ENCODE peak calls at places on chromosomes 6 and 20, in nine cellular contexts. One of them, this sample, is unnamed. For H3K4me1, the result is how much of the 10 kb centered on the place peaks cover.

GRCh38 chr6:109006818-109007217 is 87.8 kb downstream of the SESN1 start:
- DNase-seq in H9: no peak
- DNase-seq in left lung: no peak
- DNase-seq in heart left ventricle: no peak
- DNase-seq in tibial artery: no peak
- DNase-seq in keratinocyte: no peak
- DNase-seq in Panc1: no peak
- DNase-seq in neural progenitor cell: no peak
- DNase-seq in Peyer's patch: no peak
- DNase-seq in this sample: no peak

GRCh38 chr20:63083831-63084562 is 77.2 kb upstream of the BHLHE23 start:
- DNase-seq in H9: no peak
- DNase-seq in keratinocyte: no peak
- DNase-seq in left lung: peak
- DNase-seq in neural progenitor cell: no peak
- DNase-seq in Peyer's patch: no peak
- DNase-seq in tibial artery: peak
- DNase-seq in Panc1: no peak
- DNase-seq in heart left ventricle: no peak
- DNase-seq in this sample: peak

GRCh38 chr6:131937219-131937618 is 14.0 kb downstream of the CCN2 start:
- DNase-seq in tibial artery: no peak
- DNase-seq in neural progenitor cell: no peak
- DNase-seq in Panc1: no peak
- DNase-seq in Peyer's patch: no peak
- DNase-seq in H9: no peak
- DNase-seq in left lung: no peak
- DNase-seq in keratinocyte: no peak
- DNase-seq in heart left ventricle: peak
- DNase-seq in this sample: no peak

GRCh38 chr20:58598271-58599015 is 52.6 kb upstream of the STX16 start:
- DNase-seq in neural progenitor cell: no peak
- DNase-seq in heart left ventricle: no peak
- DNase-seq in keratinocyte: no peak
- DNase-seq in tibial artery: peak
- DNase-seq in Peyer's patch: no peak
- DNase-seq in Panc1: no peak
- DNase-seq in left lung: no peak
- DNase-seq in H9: no peak
- DNase-seq in this sample: no peak

GRCh38 chr6:149079911-149080501 is 237.5 kb upstream of the TAB2 start:
- DNase-seq in H9: no peak
- DNase-seq in Panc1: no peak
- DNase-seq in Peyer's patch: no peak
- DNase-seq in heart left ventricle: peak
- DNase-seq in left lung: no peak
- DNase-seq in keratinocyte: no peak
- DNase-seq in neural progenitor cell: no peak
- DNase-seq in tibial artery: peak
- DNase-seq in this sample: no peak

GRCh38 chr20:63178889-63179751 is 36.8 kb downstream of the YTHDF1 start:
- DNase-seq in left lung: no peak
- DNase-seq in heart left ventricle: peak
- DNase-seq in H9: peak
- DNase-seq in neural progenitor cell: peak
- DNase-seq in tibial artery: no peak
- DNase-seq in keratinocyte: no peak
- DNase-seq in Peyer's patch: peak
- DNase-seq in Panc1: no peak
- DNase-seq in this sample: no peak

GRCh38 chr6:108896111-108896661 is 48.0 kb downstream of the ARMC2 start:
- DNase-seq in left lung: no peak
- DNase-seq in heart left ventricle: no peak
- DNase-seq in Panc1: no peak
- DNase-seq in neural progenitor cell: no peak
- DNase-seq in tibial artery: no peak
- DNase-seq in H9: no peak
- DNase-seq in Peyer's patch: no peak
- DNase-seq in keratinocyte: no peak
- DNase-seq in this sample: no peak

GRCh38 chr6:106894978-106895702 is 79.4 kb downstream of the CD24 start:
- DNase-seq in H9: no peak
- DNase-seq in tibial artery: no peak
- DNase-seq in Panc1: no peak
- DNase-seq in neural progenitor cell: no peak
- DNase-seq in Peyer's patch: no peak
- DNase-seq in keratinocyte: no peak
- DNase-seq in left lung: no peak
- DNase-seq in heart left ventricle: no peak
- DNase-seq in this sample: no peak

GRCh38 chr6:77181749-77182148 is 281.5 kb downstream of the HTR1B start:
- DNase-seq in tibial artery: no peak
- DNase-seq in neural progenitor cell: no peak
- DNase-seq in keratinocyte: no peak
- DNase-seq in Peyer's patch: no peak
- DNase-seq in heart left ventricle: no peak
- DNase-seq in H9: no peak
- DNase-seq in left lung: no peak
- DNase-seq in Panc1: no peak
- DNase-seq in this sample: no peak

GRCh38 chr20:53873249-53873642 is 197.1 kb downstream of the BCAS1 start:
- DNase-seq in Peyer's patch: no peak
- DNase-seq in keratinocyte: no peak
- DNase-seq in left lung: no peak
- DNase-seq in H9: no peak
- DNase-seq in tibial artery: no peak
- DNase-seq in Panc1: no peak
- DNase-seq in heart left ventricle: no peak
- DNase-seq in neural progenitor cell: no peak
- DNase-seq in this sample: no peak

GRCh38 chr20:8790442-8791074 is 278.3 kb upstream of the PLCB4 start:
- DNase-seq in heart left ventricle: peak
- DNase-seq in left lung: no peak
- DNase-seq in H9: no peak
- DNase-seq in Panc1: peak
- DNase-seq in keratinocyte: no peak
- DNase-seq in tibial artery: no peak
- DNase-seq in neural progenitor cell: peak
- DNase-seq in Peyer's patch: peak
- DNase-seq in this sample: no peak

DNA sequence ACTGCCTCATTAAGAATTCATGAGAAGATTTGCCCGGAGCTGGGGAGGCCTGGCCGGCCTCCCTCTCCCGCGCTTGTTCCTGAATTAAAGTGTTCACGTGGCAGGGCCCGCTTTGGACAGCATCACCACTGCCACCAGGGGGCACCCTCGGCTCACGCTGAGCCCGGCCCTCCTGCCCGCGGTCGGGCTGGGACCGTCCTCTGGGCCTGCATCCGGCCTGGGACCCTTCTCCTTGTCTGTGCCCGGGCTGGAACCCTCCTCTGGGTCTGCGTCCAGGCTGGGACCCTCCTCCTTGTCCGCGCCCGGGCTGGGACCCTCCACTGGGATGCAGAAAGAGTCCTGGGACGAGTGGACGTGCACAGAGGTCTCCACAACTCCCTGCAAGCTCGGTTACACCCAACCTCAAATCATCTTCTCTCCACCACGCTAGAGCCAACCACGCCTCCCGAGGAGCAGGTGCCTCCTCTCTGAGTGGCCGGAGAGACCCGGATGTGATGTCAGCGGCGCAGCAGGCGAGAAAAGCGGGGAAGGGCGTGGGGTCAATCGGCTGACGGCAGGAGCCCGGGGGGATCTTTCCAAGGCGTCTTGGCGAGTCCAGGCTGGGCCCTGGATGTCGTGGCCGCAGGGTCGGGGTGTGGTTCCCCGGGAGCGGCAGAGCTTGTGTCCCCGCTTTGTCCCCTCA is 50.9 kb upstream of the DACT2 start:
- DNase-seq in heart left ventricle: peak
- DNase-seq in Peyer's patch: peak
- DNase-seq in neural progenitor cell: peak
- DNase-seq in keratinocyte: no peak
- DNase-seq in tibial artery: peak
- DNase-seq in left lung: peak
- DNase-seq in H9: peak
- DNase-seq in Panc1: peak
- DNase-seq in this sample: peak
- TF ChIP-seq CTCF in heart left ventricle: peak
- TF ChIP-seq CTCF in Peyer's patch: peak
- TF ChIP-seq CTCF in neural progenitor cell: peak
- TF ChIP-seq CTCF in keratinocyte: peak
- TF ChIP-seq CTCF in tibial artery: peak
- TF ChIP-seq CTCF in left lung: peak
- TF ChIP-seq CTCF in H9: peak
- TF ChIP-seq CTCF in Panc1: peak
- TF ChIP-seq CTCF in this sample: peak

GRCh38 chr6:25220853-25221252 is 58.3 kb upstream of the CARMIL1 start:
- DNase-seq in tibial artery: no peak
- DNase-seq in Panc1: no peak
- DNase-seq in left lung: no peak
- DNase-seq in H9: no peak
- DNase-seq in heart left ventricle: no peak
- DNase-seq in neural progenitor cell: no peak
- DNase-seq in Peyer's patch: no peak
- DNase-seq in keratinocyte: no peak
- DNase-seq in this sample: no peak

GRCh38 chr6:25217275-25217674 is 61.9 kb upstream of the CARMIL1 start:
- DNase-seq in Panc1: no peak
- DNase-seq in tibial artery: no peak
- DNase-seq in H9: no peak
- DNase-seq in neural progenitor cell: no peak
- DNase-seq in Peyer's patch: no peak
- DNase-seq in keratinocyte: no peak
- DNase-seq in heart left ventricle: no peak
- DNase-seq in left lung: no peak
- DNase-seq in this sample: no peak

GRCh38 chr6:25219147-25219546 is 60.0 kb upstream of the CARMIL1 start:
- DNase-seq in H9: no peak
- DNase-seq in keratinocyte: no peak
- DNase-seq in left lung: no peak
- DNase-seq in tibial artery: no peak
- DNase-seq in neural progenitor cell: no peak
- DNase-seq in Peyer's patch: no peak
- DNase-seq in heart left ventricle: no peak
- DNase-seq in Panc1: no peak
- DNase-seq in this sample: no peak

GRCh38 chr6:25218346-25218745 is 60.8 kb upstream of the CARMIL1 start:
- DNase-seq in tibial artery: no peak
- DNase-seq in Panc1: no peak
- DNase-seq in Peyer's patch: no peak
- DNase-seq in left lung: peak
- DNase-seq in H9: no peak
- DNase-seq in neural progenitor cell: no peak
- DNase-seq in heart left ventricle: no peak
- DNase-seq in keratinocyte: no peak
- DNase-seq in this sample: no peak

DNA sequence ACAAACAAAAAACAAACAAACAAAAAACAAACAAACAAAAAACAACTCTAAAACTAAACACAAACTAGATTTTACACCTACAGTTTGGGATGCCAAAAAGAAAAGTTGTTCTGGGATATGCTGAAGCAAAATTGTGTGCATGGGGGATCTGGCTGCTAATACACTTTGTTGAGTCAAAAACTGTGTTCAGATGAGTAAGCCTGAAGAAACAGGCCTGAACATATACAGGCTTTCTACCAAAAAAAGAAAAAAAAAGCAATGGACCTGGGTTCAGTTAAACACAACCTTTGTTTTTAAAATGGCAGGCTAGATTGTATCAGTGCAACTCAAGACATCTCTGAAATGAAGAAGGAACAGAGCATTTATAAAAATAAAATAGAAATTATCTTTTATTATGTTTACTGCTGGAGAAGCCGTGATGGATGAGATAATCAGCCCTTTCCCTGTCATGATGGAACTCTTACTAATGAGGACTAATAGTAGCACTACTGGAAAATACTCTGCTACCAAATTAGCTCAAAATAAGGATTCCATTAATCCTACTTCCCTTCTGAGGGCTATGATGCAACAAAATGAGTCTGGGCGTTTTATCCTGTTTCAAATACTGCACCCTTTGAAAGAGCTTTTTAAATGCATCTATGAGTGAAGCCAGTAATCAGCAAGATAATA is 59.5 kb upstream of the CARMIL1 start:
- DNase-seq in Panc1: no peak
- DNase-seq in neural progenitor cell: no peak
- DNase-seq in tibial artery: no peak
- DNase-seq in keratinocyte: no peak
- DNase-seq in heart left ventricle: no peak
- DNase-seq in H9: no peak
- DNase-seq in left lung: no peak
- DNase-seq in Peyer's patch: no peak
- DNase-seq in this sample: no peak
- H3K4me1 ChIP-seq in Panc1: under half
- H3K4me1 ChIP-seq in neural progenitor cell: under half
- H3K4me1 ChIP-seq in tibial artery: under half
- H3K4me1 ChIP-seq in keratinocyte: under half
- H3K4me1 ChIP-seq in heart left ventricle: under half
- H3K4me1 ChIP-seq in H9: under half
- H3K4me1 ChIP-seq in left lung: under half
- H3K4me1 ChIP-seq in Peyer's patch: under half
- H3K4me1 ChIP-seq in this sample: under half

DNA sequence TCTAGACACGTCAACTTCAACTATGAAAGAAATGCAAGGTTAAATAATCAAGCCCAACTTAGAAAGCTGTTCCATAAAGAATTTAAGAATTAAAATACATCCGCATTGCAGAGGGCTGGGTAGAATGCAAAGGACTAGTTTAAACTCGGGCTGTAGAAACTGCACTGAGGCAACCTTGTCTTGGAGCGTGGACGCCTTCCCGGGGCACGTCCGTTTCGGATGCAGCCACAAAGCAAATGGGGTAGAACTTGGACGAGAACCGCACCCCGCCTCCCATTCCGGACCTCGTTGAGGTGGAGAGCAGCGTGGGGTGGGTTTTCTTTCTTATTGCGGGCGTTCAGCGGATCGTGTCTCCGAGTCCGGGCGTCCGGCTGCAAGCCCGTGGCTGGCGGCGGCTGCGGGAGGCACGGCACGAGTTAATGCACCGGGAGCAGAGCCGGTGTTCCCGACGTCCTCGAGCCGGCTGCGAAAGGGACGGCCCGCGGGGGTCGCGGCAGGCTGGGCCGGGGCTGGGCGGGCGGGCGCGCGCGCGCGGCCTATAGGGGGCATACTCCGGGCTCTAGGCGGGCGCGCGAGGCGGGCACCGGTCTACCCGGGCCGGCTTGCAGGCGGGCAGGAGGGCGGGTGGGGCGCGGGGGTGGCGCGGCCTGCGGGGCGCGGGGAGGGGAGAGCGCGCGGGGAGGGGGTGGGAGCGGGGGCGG is 2.0 kb downstream of the JARID2 start:
- DNase-seq in H9: peak
- DNase-seq in Peyer's patch: peak
- DNase-seq in heart left ventricle: peak
- DNase-seq in Panc1: no peak
- DNase-seq in tibial artery: peak
- DNase-seq in neural progenitor cell: peak
- DNase-seq in keratinocyte: no peak
- DNase-seq in left lung: peak
- DNase-seq in this sample: peak
- TF ChIP-seq CTCF in H9: peak
- TF ChIP-seq CTCF in Peyer's patch: no peak
- TF ChIP-seq CTCF in heart left ventricle: peak
- TF ChIP-seq CTCF in Panc1: peak
- TF ChIP-seq CTCF in tibial artery: peak
- TF ChIP-seq CTCF in neural progenitor cell: peak
- TF ChIP-seq CTCF in keratinocyte: no peak
- TF ChIP-seq CTCF in left lung: peak
- TF ChIP-seq CTCF in this sample: peak

GRCh38 chr6:135008941-135009290 is 45.7 kb downstream of the HBS1L start:
- DNase-seq in tibial artery: no peak
- DNase-seq in Peyer's patch: no peak
- DNase-seq in keratinocyte: no peak
- DNase-seq in heart left ventricle: no peak
- DNase-seq in left lung: no peak
- DNase-seq in neural progenitor cell: no peak
- DNase-seq in H9: no peak
- DNase-seq in Panc1: no peak
- DNase-seq in this sample: no peak
- H3K4me1 ChIP-seq in tibial artery: under half
- H3K4me1 ChIP-seq in Peyer's patch: under half
- H3K4me1 ChIP-seq in keratinocyte: under half
- H3K4me1 ChIP-seq in heart left ventricle: under half
- H3K4me1 ChIP-seq in left lung: under half
- H3K4me1 ChIP-seq in neural progenitor cell: under half
- H3K4me1 ChIP-seq in H9: under half
- H3K4me1 ChIP-seq in Panc1: under half
- H3K4me1 ChIP-seq in this sample: under half